ENCODE peak calls at places on chromosome 14, in six cellular contexts. Y, E, C, V, T and R are unnamed samples.
A peak's percentile ranks its signal among the peaks of the same experiment; 100 is the strongest.

GRCh38 chr14:65414961-65415589 is 2.5 kb downstream of the FUT8 start:
- DNase-seq in Y (peak; percentile 80), V (peak; percentile 69), E (no peak), T (peak; percentile 57), C (peak; percentile 10), R (peak; percentile 27)

GRCh38 chr14:49893309-49894213 is 679 bp downstream of the ARF6 start:
- DNase-seq in T (peak; percentile 36), Y (peak; percentile 85), V (peak; percentile 42), E (peak; percentile 60), C (no peak), R (peak; percentile 65)

GRCh38 chr14:61584258-61584657 is 111.1 kb upstream of the HIF1A start:
- DNase-seq in Y (peak; percentile 94), V (peak; percentile 65), E (peak; percentile 76), T (peak; percentile 63), C (no peak), R (no peak)

GRCh38 chr14:38255673-38256357 is at the start of gene CLEC14A:
- DNase-seq in V (no peak), Y (peak; percentile 23), C (no peak), T (no peak), E (no peak), R (no peak)

GRCh38 chr14:100532154-100532915 is 54.9 kb downstream of the BEGAIN start:
- DNase-seq in C (no peak), T (no peak), E (peak; percentile 23), V (no peak), Y (no peak), R (peak; percentile 39)

GRCh38 chr14:76938092-76938500 is 90.4 kb downstream of the IRF2BPL start:
- DNase-seq in C (no peak), V (no peak), T (no peak), Y (peak; percentile 27), E (peak; percentile 52), R (no peak)

GRCh38 chr14:75013290-75013689 is 10.6 kb downstream of the EIF2B2 start:
- DNase-seq in T (no peak), Y (no peak), V (no peak), E (no peak), C (no peak), R (no peak)

GRCh38 chr14:80959448-80960006 is 4.1 kb downstream of the TSHR start:
- DNase-seq in C (no peak), Y (no peak), V (no peak), T (no peak), E (no peak), R (peak; percentile 89)

GRCh38 chr14:75559451-75560187 is 18.8 kb upstream of the FLVCR2 start:
- DNase-seq in V (peak; percentile 81), T (peak; percentile 80), Y (peak; percentile 75), C (no peak), E (peak; percentile 93), R (no peak)

DNA sequence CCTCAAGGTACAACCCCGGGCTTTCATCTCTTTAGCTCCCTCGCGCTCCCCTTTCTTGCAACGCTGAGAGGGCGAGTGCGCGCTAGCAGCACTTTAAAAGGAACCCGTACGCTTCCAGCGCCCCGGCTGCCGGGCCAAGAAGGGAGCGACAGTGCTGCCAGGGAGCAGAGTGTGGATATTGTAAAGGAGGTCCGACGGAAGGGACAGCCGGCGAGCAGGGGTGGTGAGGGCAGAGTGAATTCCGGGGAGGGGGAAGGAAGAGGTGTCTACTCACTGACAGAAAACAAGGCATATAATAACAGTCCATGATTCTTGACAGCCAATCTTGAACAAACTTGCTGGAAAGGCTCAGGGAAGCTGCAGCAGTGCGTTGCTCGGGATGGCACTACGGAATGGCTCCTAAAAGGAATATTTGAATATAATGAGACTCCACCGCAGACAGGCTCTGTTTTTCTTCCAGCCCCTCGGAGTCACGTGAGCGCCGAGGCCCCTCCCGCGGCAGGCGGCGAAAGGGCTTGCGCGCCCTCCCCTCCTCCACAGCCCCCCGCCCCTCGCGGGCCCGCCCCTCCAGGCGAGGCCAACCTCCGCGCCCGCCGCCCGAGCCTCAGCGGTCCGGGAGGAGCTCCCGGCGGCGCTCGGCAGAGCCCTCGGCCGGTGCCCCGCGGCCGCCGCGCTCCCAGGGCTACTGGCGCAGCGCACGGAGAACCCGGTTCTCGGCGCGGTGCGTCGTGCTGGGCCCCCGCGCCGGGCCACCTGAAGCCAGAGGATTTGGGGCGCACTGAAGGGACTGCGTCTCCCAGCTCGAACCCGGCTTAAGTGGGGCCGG is 3.4 kb downstream of the BMP4 start:
- DNase-seq in V (peak; percentile 90), E (peak; percentile 59), T (peak; percentile 88), Y (peak; percentile 58), C (peak; percentile 69), R (no peak)
- H3K9ac ChIP-seq in V (peak overlapping the region; percentile 37), E (peak overlapping the region; percentile 60), T (peak overlapping the region; percentile 57), Y (no peak overlapping the region), C (peak overlapping the region; percentile 93), R (no peak overlapping the region)

GRCh38 chr14:23115492-23115850 is 3.6 kb downstream of the CEBPE start:
- DNase-seq in V (no peak), T (no peak), C (no peak), E (no peak), Y (no peak), R (no peak)
- H3K27ac ChIP-seq in V (peak overlapping the region; percentile 91), T (peak overlapping the region; percentile 22), C (no peak overlapping the region), E (peak overlapping the region; percentile 86), Y (peak overlapping the region; percentile 83), R (no peak overlapping the region)

GRCh38 chr14:36215217-36215598 is 38.7 kb upstream of the PTCSC3 start:
- DNase-seq in T (peak; percentile 75), V (no peak), E (no peak), Y (no peak), C (no peak), R (no peak)
- TF ChIP-seq EZH2 in T (no peak), V (no peak), E (no peak), Y (no peak), C (no peak), R (no peak)

DNA sequence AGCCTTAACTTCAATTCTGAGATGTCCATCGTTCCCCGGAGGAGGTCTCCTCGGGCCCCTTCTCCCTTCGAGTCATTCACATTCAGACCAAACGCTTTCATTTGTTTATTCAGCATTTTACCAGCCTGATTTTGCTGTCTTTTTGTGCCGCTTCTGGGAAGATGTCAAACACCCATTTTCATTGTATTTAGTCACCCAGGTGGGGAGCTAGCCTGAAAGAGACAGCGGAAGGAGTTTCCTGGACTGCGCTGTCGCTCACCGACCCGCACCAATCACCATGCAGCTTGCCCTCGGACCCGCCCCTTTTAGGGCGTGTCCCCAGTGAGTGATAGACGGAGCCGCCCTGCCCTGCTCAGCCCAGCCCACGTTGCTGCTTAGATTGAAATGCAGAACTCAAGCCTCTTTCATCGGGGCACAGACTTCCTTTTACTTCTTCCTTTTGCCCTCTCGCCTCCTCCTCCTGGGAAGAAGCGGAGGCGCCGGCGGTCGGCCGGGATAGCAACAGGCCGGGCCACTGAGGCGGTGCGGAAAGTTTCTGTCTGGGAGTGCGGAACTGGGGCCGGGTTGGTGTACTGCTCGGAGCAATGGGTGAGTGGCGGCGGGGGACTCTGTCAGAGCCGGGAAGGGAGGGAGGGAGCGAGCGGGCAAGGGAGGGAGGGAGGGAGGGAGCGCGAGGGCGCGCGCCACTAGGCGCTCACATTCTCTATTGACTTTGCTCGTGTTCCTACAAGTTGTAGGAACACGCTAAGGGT is at the start of gene PAX9:
- DNase-seq in T (peak; percentile 99), C (peak; percentile 39), Y (peak; percentile 90), V (peak; percentile 42), E (peak; percentile 87), R (peak; percentile 20)
- H3K9ac ChIP-seq in T (peak within 1 kb of the TSS; percentile 92), C (no peak within 1 kb of the TSS), Y (no peak within 1 kb of the TSS), V (no peak within 1 kb of the TSS), E (no peak within 1 kb of the TSS), R (no peak within 1 kb of the TSS)

DNA sequence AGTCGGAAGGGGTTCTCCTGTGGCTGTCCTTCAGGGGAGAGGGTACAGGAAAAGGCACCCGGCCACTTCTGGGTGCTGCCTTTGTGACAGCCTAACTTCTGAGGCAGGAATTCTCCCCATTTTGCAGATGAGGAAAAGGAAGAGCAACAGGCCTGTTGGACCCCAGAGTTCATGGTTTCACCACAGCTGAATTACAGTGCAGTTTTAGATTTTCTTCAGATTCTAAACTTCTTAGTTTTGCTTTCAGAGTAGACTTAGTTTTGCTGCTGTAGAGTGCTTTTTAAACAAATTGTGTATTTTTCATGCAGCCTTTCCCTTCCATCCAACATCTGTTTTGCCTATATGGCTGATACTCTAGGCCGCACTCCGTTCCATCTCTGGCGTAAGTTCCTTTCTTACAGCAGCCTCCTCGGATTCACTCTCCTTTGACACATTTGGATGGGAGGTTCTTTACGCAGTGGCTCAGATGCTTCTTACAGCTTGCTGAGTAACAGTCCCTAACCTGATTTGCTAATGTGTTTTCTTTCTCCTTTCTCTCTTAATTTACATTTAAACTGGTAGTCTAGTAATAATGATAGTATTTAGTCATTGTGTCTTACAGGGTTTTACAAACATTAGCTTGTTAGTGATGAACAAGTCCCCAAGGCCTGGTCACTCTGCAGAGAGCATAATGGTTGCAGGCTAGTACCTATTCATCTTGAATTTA is 7.8 kb downstream of the TRAF3 start:
- DNase-seq in T (no peak), V (no peak), Y (no peak), C (no peak), E (no peak), R (no peak)
- H3K27ac ChIP-seq in T (no peak overlapping the region), V (no peak overlapping the region), Y (no peak overlapping the region), C (no peak overlapping the region), E (no peak overlapping the region), R (no peak overlapping the region)

GRCh38 chr14:52068741-52069616 is at the start of gene NID2:
- DNase-seq in V (peak; percentile 97), Y (peak; percentile 97), E (peak; percentile 50), C (peak; percentile 20), T (peak; percentile 10), R (no peak)

GRCh38 chr14:52071675-52072074 is 2.8 kb upstream of the NID2 start:
- DNase-seq in Y (peak; percentile 52), V (peak; percentile 83), T (peak; percentile 44), E (no peak), C (no peak), R (no peak)

GRCh38 chr14:52069617-52070431 is 965 bp upstream of the NID2 start:
- DNase-seq in T (no peak), C (no peak), Y (no peak), V (peak; percentile 69), E (no peak), R (no peak)

GRCh38 chr14:52064174-52064573 is 4.7 kb downstream of the NID2 start:
- DNase-seq in C (no peak), V (peak; percentile 37), T (no peak), Y (no peak), E (no peak), R (no peak)

GRCh38 chr14:52067873-52068740 is 752 bp downstream of the NID2 start:
- DNase-seq in V (peak; percentile 52), Y (peak; percentile 80), E (no peak), C (no peak), T (peak; percentile 26), R (no peak)
- TF ChIP-seq EZH2 in V (no peak), Y (no peak), E (no peak), C (peak; percentile 76), T (no peak), R (no peak)